ENCODE peak calls at places on chromosome 17, in six cellular contexts. V is left ventricle myocardium inferior; L is NCI-H748 treated with DMSO at 0.1 percent for 48 hours; Y is stimulated activated CD4-positive, alpha-beta T cell treated with anti-CD3 and anti-CD28 coated beads, Interleukin-2, amount 100 ng/mL, for 24 hours; R is NCI-H345; U is neural progenitor cell. Z is an unnamed sample.

GRCh38 chr17:64320613-64321553 is 57.8 kb upstream of the TEX2 start:
- DNase-seq in Y (peak), R (peak), L (peak), U (peak), V (peak), Z (peak)

GRCh38 chr17:71938340-71939010 is 182.3 kb upstream of the SOX9 start:
- DNase-seq in U (no peak), Y (no peak), L (no peak), R (no peak), V (no peak), Z (peak)

GRCh38 chr17:80891096-80892018 is 100.3 kb upstream of the CHMP6 start:
- DNase-seq in U (no peak), R (no peak), Y (peak), V (no peak), L (no peak), Z (peak)

GRCh38 chr17:34382586-34383224 is 19.7 kb upstream of the CCL1 start:
- DNase-seq in V (no peak), U (no peak), L (no peak), Y (peak), R (no peak), Z (no peak)

GRCh38 chr17:71632328-71632727 is 488.5 kb upstream of the SOX9 start:
- DNase-seq in V (no peak), R (no peak), U (no peak), L (peak), Y (no peak), Z (peak)

GRCh38 chr17:72565006-72565405 is 444.2 kb downstream of the SOX9 start:
- DNase-seq in L (no peak), Y (no peak), R (no peak), V (no peak), U (no peak), Z (no peak)

GRCh38 chr17:80769516-80769915 is 222.1 kb upstream of the CHMP6 start:
- DNase-seq in R (no peak), V (no peak), L (no peak), U (no peak), Y (no peak), Z (no peak)

GRCh38 chr17:61065263-61065773 is 334.3 kb upstream of the TBX2 start:
- DNase-seq in Y (no peak), R (no peak), U (no peak), L (no peak), V (no peak), Z (peak)

GRCh38 chr17:49646391-49647255 is 31.3 kb downstream of the SPOP start:
- DNase-seq in R (no peak), V (no peak), L (no peak), Y (peak), U (no peak), Z (peak)

GRCh38 chr17:41667280-41668008 is 21.2 kb upstream of the EIF1 start:
- DNase-seq in R (no peak), L (no peak), Y (no peak), U (no peak), V (no peak), Z (no peak)

GRCh38 chr17:77419547-77420475 is 279.0 kb downstream of the SEC14L1 start:
- DNase-seq in V (no peak), U (peak), R (peak), L (peak), Y (no peak), Z (peak)

GRCh38 chr17:72119280-72119962 is 1.4 kb upstream of the SOX9 start:
- DNase-seq in V (no peak), L (peak), R (no peak), Y (no peak), U (no peak), Z (no peak)

GRCh38 chr17:6439951-6440350 is 4.3 kb upstream of the PIMREG start:
- DNase-seq in R (no peak), L (no peak), V (no peak), Y (no peak), U (peak), Z (no peak)

GRCh38 chr17:62720126-62720850 is 87.8 kb downstream of the MARCHF10 start:
- DNase-seq in L (no peak), Y (no peak), V (no peak), R (no peak), U (peak), Z (no peak)

GRCh38 chr17:40340880-40341807 is 23.4 kb downstream of the GJD3 start:
- DNase-seq in U (peak), V (peak), Y (peak), R (peak), L (peak), Z (peak)

GRCh38 chr17:78502611-78503148 is 74.5 kb downstream of the DNAH17 start:
- DNase-seq in R (no peak), V (no peak), U (no peak), L (no peak), Y (no peak), Z (no peak)

GRCh38 chr17:16474012-16474725 is 17.8 kb downstream of the LRRC75A start:
- DNase-seq in Y (no peak), U (no peak), L (no peak), V (no peak), R (no peak), Z (no peak)

GRCh38 chr17:39174907-39175694 is 9.1 kb upstream of the ARL5C start:
- DNase-seq in L (peak), V (peak), Y (peak), U (peak), R (peak), Z (peak)

GRCh38 chr17:49890077-49890821 is 42.4 kb upstream of the TAC4 start:
- DNase-seq in Y (no peak), L (no peak), U (peak), V (peak), R (no peak), Z (peak)

GRCh38 chr17:48056246-48056745 is 8.1 kb downstream of the NFE2L1 start:
- DNase-seq in L (no peak), Y (no peak), V (no peak), R (no peak), U (no peak), Z (no peak)

GRCh38 chr17:20961551-20961950 is 81.3 kb downstream of the USP22 start:
- DNase-seq in R (no peak), U (no peak), V (no peak), L (no peak), Y (no peak), Z (no peak)

GRCh38 chr17:71472809-71473789 is 647.7 kb upstream of the SOX9 start:
- DNase-seq in R (peak), V (no peak), Y (no peak), U (peak), L (peak), Z (peak)

GRCh38 chr17:309361-309888 is 43.2 kb downstream of the RPH3AL start:
- DNase-seq in U (peak), L (no peak), R (no peak), Y (peak), V (no peak), Z (no peak)

GRCh38 chr17:9568004-9568403 is 7.6 kb downstream of the STX8 start:
- DNase-seq in V (no peak), Y (no peak), R (no peak), U (no peak), L (no peak), Z (no peak)

GRCh38 chr17:44865921-44866320 is 18.2 kb downstream of the HIGD1B start:
- DNase-seq in R (no peak), L (no peak), V (no peak), U (no peak), Y (no peak), Z (peak)

GRCh38 chr17:15436399-15437369 is 30.7 kb downstream of the CDRT4 start:
- DNase-seq in U (no peak), L (no peak), R (peak), Y (peak), V (peak), Z (peak)

GRCh38 chr17:5533486-5534315 is 47.3 kb downstream of the MIS12 start:
- DNase-seq in R (no peak), V (no peak), Y (no peak), U (no peak), L (no peak), Z (no peak)

GRCh38 chr17:76004750-76005262 is 4.2 kb downstream of the CDK3 start:
- DNase-seq in V (no peak), U (no peak), R (no peak), L (no peak), Y (no peak), Z (no peak)

Z was measured in AG20443.